ENCODE peak calls at places on chromosomes 4 and X, in ten cellular contexts. P, G, Y, S, D, E, R, L, K and V are unnamed samples.

GRCh38 chr4:52572936-52573485 is 86.1 kb downstream of the USP46 start:
- DNase-seq in P (no peak), K (no peak), S (peak), R (no peak), D (no peak), G (peak), L (peak), E (no peak), Y (peak), V (no peak)

GRCh38 chrX:149286940-149287349 is 218.2 kb downstream of the IDS start:
- DNase-seq in P (peak), R (no peak), G (peak), D (peak), Y (peak), E (peak), L (peak), K (no peak), S (peak), V (peak)

GRCh38 chrX:116243039-116243438 is 72.5 kb downstream of the AGTR2 start:
- DNase-seq in R (no peak), E (no peak), K (no peak), G (no peak), S (no peak), D (no peak), Y (no peak), P (no peak), L (no peak), V (no peak)

GRCh38 chr4:113006632-113007031 is 42.8 kb upstream of the ANK2 start:
- DNase-seq in L (no peak), R (no peak), D (no peak), Y (no peak), S (no peak), E (no peak), K (no peak), P (no peak), G (no peak), V (no peak)

GRCh38 chr4:75908555-75908954 is 6.3 kb upstream of the PPEF2 start:
- DNase-seq in D (no peak), L (peak), K (no peak), R (no peak), Y (no peak), S (no peak), P (no peak), G (peak), E (no peak), V (no peak)

GRCh38 chrX:8726031-8726652 is 5.8 kb downstream of the ANOS1 start:
- DNase-seq in D (no peak), R (no peak), Y (no peak), P (no peak), L (peak), K (no peak), S (peak), G (no peak), E (no peak), V (no peak)

GRCh38 chrX:103107836-103108235 is 14.9 kb upstream of the NXF3 start:
- DNase-seq in Y (no peak), K (no peak), D (no peak), P (no peak), E (no peak), G (peak), R (no peak), L (peak), S (no peak), V (no peak)

GRCh38 chr4:173940146-173940545 is 343.3 kb downstream of the FBXO8 start:
- DNase-seq in E (no peak), Y (no peak), G (no peak), P (no peak), L (no peak), K (no peak), S (no peak), R (no peak), D (no peak), V (no peak)

GRCh38 chr4:138875886-138876608 is 139.5 kb upstream of the NOCT start:
- DNase-seq in D (no peak), E (no peak), G (peak), S (peak), K (no peak), P (no peak), R (no peak), L (peak), Y (peak), V (no peak)

GRCh38 chr4:52425751-52426326 is 233.3 kb downstream of the USP46 start:
- DNase-seq in S (no peak), D (no peak), Y (no peak), P (no peak), G (no peak), R (no peak), K (no peak), L (no peak), E (no peak), V (no peak)

GRCh38 chr4:182207806-182208483 is 35.3 kb upstream of the TENM3 start:
- DNase-seq in R (no peak), Y (peak), P (no peak), E (peak), K (no peak), L (peak), S (peak), D (no peak), G (peak), V (no peak)

GRCh38 chr4:109183851-109184345 is 118.6 kb downstream of the COL25A1 start:
- DNase-seq in D (no peak), S (no peak), R (no peak), P (no peak), E (no peak), Y (no peak), L (no peak), K (no peak), G (peak), V (no peak)

GRCh38 chr4:13546855-13547562 is 2.7 kb upstream of the NKX3-2 start:
- DNase-seq in S (no peak), K (no peak), P (no peak), E (no peak), Y (no peak), R (no peak), L (no peak), G (no peak), D (no peak), V (no peak)

GRCh38 chr4:66034671-66035070 is 364.4 kb upstream of the EPHA5 start:
- DNase-seq in P (no peak), Y (no peak), L (no peak), G (no peak), K (no peak), R (no peak), S (no peak), E (no peak), D (no peak), V (no peak)

GRCh38 chrX:21438792-21439191 is 64.6 kb downstream of the CNKSR2 start:
- DNase-seq in S (no peak), L (no peak), G (no peak), E (no peak), R (no peak), P (no peak), Y (no peak), D (no peak), K (no peak), V (peak)

GRCh38 chr4:184309241-184310170 is 91.8 kb upstream of the ENPP6 start:
- DNase-seq in P (no peak), R (no peak), K (no peak), E (no peak), G (no peak), L (no peak), S (no peak), D (no peak), Y (no peak), V (no peak)

GRCh38 chr4:2009651-2010233 is 968 bp upstream of the NELFA start:
- DNase-seq in D (no peak), Y (no peak), G (peak), R (no peak), L (peak), S (no peak), K (no peak), P (peak), E (peak), V (peak)

GRCh38 chrX:40406330-40406859 is 174.4 kb upstream of the ATP6AP2 start:
- DNase-seq in L (no peak), P (no peak), R (no peak), K (no peak), Y (no peak), E (no peak), G (no peak), S (no peak), D (no peak), V (no peak)

GRCh38 chr4:110830461-110830860 is 207.6 kb upstream of the PITX2 start:
- DNase-seq in Y (no peak), L (no peak), S (no peak), K (no peak), D (no peak), G (no peak), R (no peak), P (no peak), E (no peak), V (no peak)

GRCh38 chrX:25052798-25053534 is 37.2 kb upstream of the ARX start:
- DNase-seq in K (no peak), E (no peak), D (no peak), R (no peak), P (no peak), L (no peak), S (no peak), G (no peak), Y (no peak), V (no peak)

GRCh38 chr4:57103051-57103450 is 7.1 kb downstream of the IGFBP7 start:
- DNase-seq in L (peak), R (no peak), D (no peak), P (no peak), G (peak), K (peak), E (no peak), S (peak), Y (no peak), V (no peak)

GRCh38 chrX:48569958-48570357 is 4.3 kb upstream of the RBM3 start:
- DNase-seq in K (no peak), L (peak), R (no peak), E (no peak), Y (no peak), G (no peak), D (no peak), S (no peak), P (no peak), V (peak)

GRCh38 chrX:148556498-148556897 is 56.1 kb downstream of the AFF2 start:
- DNase-seq in L (no peak), D (no peak), G (no peak), Y (no peak), K (no peak), S (no peak), E (no peak), R (no peak), P (no peak), V (no peak)

GRCh38 chrX:39755152-39756032 is 342.4 kb downstream of the BCOR start:
- DNase-seq in K (peak), E (no peak), L (peak), S (peak), P (no peak), G (peak), R (peak), D (no peak), Y (peak), V (no peak)

GRCh38 chr4:85569730-85570299 is 94.9 kb downstream of the ARHGAP24 start:
- DNase-seq in S (no peak), P (no peak), G (no peak), L (no peak), Y (no peak), E (no peak), R (no peak), D (no peak), K (no peak), V (no peak)

GRCh38 chr4:138275216-138275615 is 33.1 kb upstream of the SLC7A11 start:
- DNase-seq in L (peak), K (no peak), D (no peak), Y (no peak), R (no peak), S (no peak), P (no peak), E (no peak), G (no peak), V (no peak)

GRCh38 chr4:124044867-124045266 is 648.3 kb downstream of the SPRY1 start:
- DNase-seq in K (no peak), G (no peak), S (no peak), Y (no peak), R (no peak), E (no peak), L (no peak), P (no peak), D (no peak), V (no peak)

GRCh38 chrX:119095936-119096335 is 23.1 kb downstream of the CT47C1 start:
- DNase-seq in S (no peak), L (peak), P (no peak), K (no peak), D (no peak), R (no peak), G (no peak), Y (no peak), E (no peak), V (no peak)

GRCh38 chr4:162116085-162116784 is 47.6 kb downstream of the FSTL5 start:
- DNase-seq in P (no peak), K (no peak), R (no peak), G (no peak), Y (no peak), S (no peak), E (no peak), D (no peak), L (no peak), V (no peak)

GRCh38 chr4:13980317-13980716 is 352.8 kb upstream of the BOD1L1 start:
- DNase-seq in L (peak), P (no peak), K (no peak), R (no peak), S (peak), E (no peak), D (no peak), G (peak), Y (peak), V (no peak)

GRCh38 chr4:52260507-52261302 is 209.6 kb downstream of the SPATA18 start:
- DNase-seq in R (no peak), L (no peak), S (no peak), Y (no peak), E (no peak), G (peak), K (peak), P (no peak), D (no peak), V (no peak)

GRCh38 chrX:131392666-131393065 is 103.6 kb upstream of the IGSF1 start:
- DNase-seq in G (no peak), L (no peak), S (no peak), P (no peak), Y (no peak), E (no peak), K (no peak), R (no peak), D (no peak), V (no peak)

GRCh38 chr4:164614999-164615398 is 138.9 kb upstream of the SMIM31 start:
- DNase-seq in G (no peak), S (no peak), Y (no peak), K (no peak), E (no peak), P (no peak), D (no peak), R (no peak), L (no peak), V (no peak)

GRCh38 chr4:6575503-6576240 is 683 bp downstream of the MAN2B2 start:
- DNase-seq in R (no peak), P (no peak), D (no peak), E (no peak), S (no peak), Y (no peak), K (no peak), G (no peak), L (no peak), V (no peak)

DNA sequence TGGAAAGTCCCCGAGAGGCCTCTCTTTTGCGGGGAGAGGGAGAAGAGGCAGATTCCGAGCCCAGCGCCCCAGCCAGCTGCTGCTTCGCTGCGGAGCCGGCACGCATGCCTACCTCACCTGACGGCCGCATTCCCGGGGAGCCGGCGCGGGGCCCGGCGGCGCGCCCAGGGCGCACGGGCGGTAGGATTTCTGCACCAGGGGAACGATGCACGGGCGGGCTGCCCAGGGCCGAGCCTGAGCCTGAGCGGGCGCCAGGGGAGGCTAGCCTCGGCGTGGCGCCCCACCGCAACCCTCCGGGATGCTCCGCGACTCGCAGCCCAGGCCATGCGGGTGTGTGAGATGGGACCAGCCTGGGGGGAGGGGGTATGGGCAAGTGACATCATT is 81.3 kb upstream of the SCML1 start:
- DNase-seq in Y (no peak), G (peak), L (peak), S (no peak), D (no peak), P (no peak), E (no peak), K (no peak), R (no peak), V (no peak)
- H3K4me3 ChIP-seq in Y (peak), G (peak), L (peak), S (no peak), D (peak), P (no peak), E (no peak), K (peak), R (peak), V (peak)

DNA sequence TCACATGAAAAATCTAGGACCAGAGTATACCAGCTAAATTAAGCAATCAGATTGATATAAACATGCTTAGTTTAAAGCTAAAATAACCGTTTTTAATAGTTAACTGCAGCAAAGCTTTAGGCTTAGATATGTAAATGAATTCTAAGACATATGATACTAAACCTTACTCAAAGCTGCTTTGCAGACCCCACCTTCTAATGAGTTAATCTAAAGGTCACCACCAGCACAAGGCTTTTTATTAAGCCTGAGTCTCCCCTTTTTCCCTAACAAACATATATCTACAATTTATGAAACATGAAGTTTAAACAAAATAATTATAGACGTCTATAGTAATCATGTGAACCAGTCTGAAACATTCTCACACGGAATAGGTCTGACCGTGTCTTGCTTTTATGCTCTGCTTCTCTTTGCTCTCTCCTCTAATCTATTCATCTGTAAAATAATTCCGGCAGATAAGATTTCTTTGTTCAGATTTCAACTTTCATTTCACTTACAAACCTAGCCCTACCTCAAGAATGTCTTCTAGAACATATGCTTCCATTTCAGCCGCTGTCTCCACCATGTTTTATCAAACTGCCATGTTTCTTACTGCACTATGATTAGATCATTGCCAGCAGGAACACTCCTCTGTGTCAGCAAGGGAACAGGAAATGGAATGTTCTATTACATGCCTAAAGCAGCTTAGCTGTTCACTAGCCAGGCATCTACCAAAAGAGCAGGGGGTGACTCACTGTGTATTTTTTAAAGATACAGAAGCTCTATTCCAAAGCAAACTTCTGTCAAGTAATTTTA is 35.9 kb downstream of the ANKRD17 start:
- DNase-seq in R (no peak), E (peak), K (no peak), P (no peak), D (peak), L (peak), G (peak), S (peak), Y (peak), V (peak)
- H3K27ac ChIP-seq in R (peak), E (peak), K (peak), P (peak), D (peak), L (peak), G (peak), S (peak), Y (peak), V (peak)

GRCh38 chrX:44344687-44345086 is 1.2 kb upstream of the EFHC2 start:
- DNase-seq in L (no peak), E (no peak), R (no peak), P (no peak), D (no peak), S (no peak), K (no peak), G (peak), Y (no peak), V (peak)
- H3K4me3 ChIP-seq in L (no peak), E (peak), R (no peak), P (no peak), D (peak), S (no peak), K (no peak), G (no peak), Y (no peak), V (peak)

GRCh38 chr4:40502220-40502619 is 127.4 kb downstream of the RBM47 start:
- DNase-seq in G (no peak), S (no peak), Y (no peak), D (no peak), K (no peak), L (no peak), R (no peak), P (no peak), E (no peak), V (no peak)

GRCh38 chr4:40502936-40503335 is 126.7 kb downstream of the RBM47 start:
- DNase-seq in G (peak), K (no peak), R (no peak), Y (no peak), D (no peak), E (no peak), P (no peak), S (no peak), L (peak), V (peak)

GRCh38 chr4:40506066-40506465 is 123.6 kb downstream of the RBM47 start:
- DNase-seq in K (no peak), P (no peak), G (no peak), Y (no peak), E (no peak), S (no peak), D (no peak), L (no peak), R (no peak), V (no peak)

GRCh38 chr4:40507977-40508376 is 121.7 kb downstream of the RBM47 start:
- DNase-seq in G (no peak), D (no peak), L (no peak), Y (no peak), K (no peak), P (no peak), S (no peak), R (no peak), E (no peak), V (no peak)

DNA sequence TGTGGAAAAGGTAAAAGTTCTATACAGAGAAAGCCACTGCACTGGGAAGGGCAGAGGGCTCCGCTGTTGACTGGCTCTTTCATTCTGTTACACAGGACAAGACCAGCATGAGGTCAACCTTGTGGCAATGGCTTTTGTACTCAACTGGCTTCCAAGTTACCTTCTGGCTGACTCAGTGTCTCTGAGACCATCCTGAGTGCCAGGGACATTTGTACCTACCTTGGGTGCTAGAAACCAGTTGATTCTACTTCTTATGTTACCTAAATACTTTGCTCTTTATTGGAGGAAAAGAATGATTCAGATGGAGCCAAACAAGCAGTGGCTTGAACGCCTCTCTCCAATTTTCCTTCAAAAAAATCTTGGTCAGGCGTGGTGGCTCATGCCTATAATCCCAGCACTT is 123.2 kb downstream of the RBM47 start:
- DNase-seq in E (no peak), Y (no peak), G (no peak), K (no peak), P (no peak), L (no peak), D (no peak), R (no peak), S (no peak), V (no peak)
- H3K27ac ChIP-seq in E (no peak), Y (no peak), G (no peak), K (no peak), P (peak), L (no peak), D (no peak), R (no peak), S (no peak), V (no peak)